ENCODE peak calls at places on chromosomes 2 and 18, in seven cellular contexts. I, N, S, P, E, Q and A are unnamed samples.

GRCh38 chr2:43300781-43301586 is 74.6 kb upstream of the ZFP36L2 start:
- DNase-seq in I (no peak), N (no peak), S (no peak), P (no peak), E (no peak), Q (no peak), A (no peak)

GRCh38 chr2:43426305-43427031 is 169.4 kb downstream of the THADA start:
- DNase-seq in I (peak; percentile 86), N (peak; percentile 51), S (peak; percentile 98), P (no peak), E (no peak), Q (no peak), A (peak; percentile 89)

GRCh38 chr2:167293172-167293781 is 405.0 kb downstream of the XIRP2 start:
- DNase-seq in I (peak; percentile 38), N (peak; percentile 5), S (no peak), P (peak; percentile 56), E (no peak), Q (no peak), A (peak; percentile 58)

GRCh38 chr2:26651458-26652155 is 10.4 kb upstream of the CIB4 start:
- DNase-seq in I (no peak), N (no peak), S (no peak), P (no peak), E (peak; percentile 28), Q (no peak), A (peak; percentile 39)

GRCh38 chr18:5073026-5073944 is 123.8 kb downstream of the AKAIN1 start:
- DNase-seq in I (peak; percentile 5), N (peak; percentile 33), S (peak; percentile 19), P (peak; percentile 69), E (peak; percentile 76), Q (peak; percentile 6), A (peak; percentile 66)

GRCh38 chr2:130336877-130337734 is 5.6 kb upstream of the IMP4 start:
- DNase-seq in I (peak; percentile 84), N (peak; percentile 43), S (peak; percentile 72), P (peak; percentile 88), E (peak; percentile 96), Q (peak; percentile 72), A (peak; percentile 96)

GRCh38 chr2:98601532-98602132 is 6.7 kb downstream of the COA5 start:
- DNase-seq in I (peak; percentile 54), N (no peak), S (peak; percentile 32), P (no peak), E (peak; percentile 79), Q (no peak), A (no peak)

GRCh38 chr2:196492946-196493345 is 146.6 kb upstream of the CCDC150 start:
- DNase-seq in I (no peak), N (no peak), S (no peak), P (no peak), E (no peak), Q (no peak), A (no peak)

GRCh38 chr18:5444269-5444668 is 99.5 kb downstream of the EPB41L3 start:
- DNase-seq in I (no peak), N (no peak), S (no peak), P (no peak), E (no peak), Q (no peak), A (no peak)

GRCh38 chr2:125681576-125681975 is 974.4 kb upstream of the GYPC start:
- DNase-seq in I (no peak), N (no peak), S (no peak), P (no peak), E (no peak), Q (no peak), A (no peak)

GRCh38 chr2:44970846-44971450 is 29.4 kb downstream of the SIX3 start:
- DNase-seq in I (no peak), N (no peak), S (peak; percentile 33), P (no peak), E (no peak), Q (no peak), A (no peak)

GRCh38 chr2:128797533-128797932 is 478.9 kb upstream of the HS6ST1 start:
- DNase-seq in I (no peak), N (no peak), S (no peak), P (no peak), E (peak; percentile 3), Q (no peak), A (peak; percentile 28)

GRCh38 chr2:55045685-55046221 is 4.5 kb downstream of the RTN4 start:
- DNase-seq in I (no peak), N (no peak), S (no peak), P (peak; percentile 3), E (no peak), Q (no peak), A (no peak)

GRCh38 chr2:200567932-200568331 is 17.9 kb upstream of the AOX1 start:
- DNase-seq in I (no peak), N (no peak), S (no peak), P (no peak), E (no peak), Q (no peak), A (no peak)